ENCODE peak calls at places on chromosomes 5 and 9, in six cellular contexts. T is brain microvascular endothelial cell, M is GM12878, L is right atrium auricular region, B is foreskin fibroblast, F is A549. R is an unnamed sample.

GRCh38 chr9:35295369-35296036 is 133.7 kb downstream of the UNC13B start:
- DNase-seq in T (no peak), M (no peak), L (no peak), B (no peak), F (no peak), R (no peak)

GRCh38 chr5:171965740-171966139 is 40.7 kb downstream of the FBXW11 start:
- DNase-seq in T (no peak), M (no peak), L (no peak), B (no peak), F (no peak), R (no peak)

GRCh38 chr9:88011005-88011766 is 36.9 kb upstream of the CDK20 start:
- DNase-seq in T (no peak), M (no peak), L (no peak), B (peak; percentile 27), F (peak; percentile 19), R (no peak)

GRCh38 chr9:22214497-22215031 is 205.5 kb upstream of the CDKN2B start:
- DNase-seq in T (peak; percentile 49), M (no peak), L (no peak), B (peak; percentile 78), F (no peak), R (no peak)

GRCh38 chr5:103041071-103041676 is 78.8 kb downstream of the GIN1 start:
- DNase-seq in T (no peak), M (no peak), L (no peak), B (peak; percentile 63), F (peak; percentile 58), R (no peak)

GRCh38 chr5:122163151-122164069 is 34.1 kb downstream of the ZNF474 start:
- DNase-seq in T (peak; percentile 91), M (no peak), L (peak; percentile 74), B (peak; percentile 95), F (peak; percentile 32), R (peak; percentile 88)

GRCh38 chr5:38582662-38583061 is 26.2 kb upstream of the LIFR start:
- DNase-seq in T (no peak), M (peak; percentile 7), L (no peak), B (no peak), F (no peak), R (no peak)

GRCh38 chr9:93218671-93219420 is 34.9 kb downstream of the WNK2 start:
- DNase-seq in T (no peak), M (no peak), L (no peak), B (no peak), F (no peak), R (no peak)

DNA sequence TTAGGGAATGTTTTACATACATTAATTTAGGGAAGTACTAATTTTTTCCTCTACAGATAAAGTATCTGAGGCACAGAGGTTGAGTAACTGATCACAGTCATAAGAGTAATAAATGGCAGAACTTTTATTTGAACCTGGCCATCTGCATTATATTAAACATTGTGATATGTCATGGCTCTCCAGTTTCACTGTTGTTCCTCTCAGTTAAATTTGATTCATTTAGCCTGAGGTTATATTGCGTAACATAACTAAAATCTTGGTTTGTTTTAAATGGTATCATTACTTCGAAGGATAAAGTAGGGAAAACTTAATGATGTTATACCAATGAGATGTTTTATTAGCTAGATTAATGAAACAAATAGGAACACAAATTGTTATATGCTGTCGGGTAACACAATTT is 284.4 kb downstream of the KDM4C start:
- DNase-seq in T (no peak), M (no peak), L (no peak), B (peak; percentile 85), F (no peak), R (no peak)
- TF ChIP-seq CTCF in T (no peak), M (no peak), L (no peak), B (no peak), F (no peak), R (no peak)

GRCh38 chr5:157265714-157266285 is at the start of gene CYFIP2:
- DNase-seq in T (no peak), M (no peak), L (no peak), B (peak; percentile 71), F (peak; percentile 19), R (no peak)

GRCh38 chr5:157267766-157268480 is 2.0 kb downstream of the CYFIP2 start:
- DNase-seq in T (no peak), M (no peak), L (no peak), B (no peak), F (no peak), R (no peak)

GRCh38 chr5:157266286-157267007 is 524 bp downstream of the CYFIP2 start:
- DNase-seq in T (no peak), M (no peak), L (no peak), B (peak; percentile 29), F (no peak), R (no peak)

GRCh38 chr5:157269165-157269671 is 3.3 kb downstream of the CYFIP2 start:
- DNase-seq in T (no peak), M (no peak), L (no peak), B (no peak), F (no peak), R (no peak)

DNA sequence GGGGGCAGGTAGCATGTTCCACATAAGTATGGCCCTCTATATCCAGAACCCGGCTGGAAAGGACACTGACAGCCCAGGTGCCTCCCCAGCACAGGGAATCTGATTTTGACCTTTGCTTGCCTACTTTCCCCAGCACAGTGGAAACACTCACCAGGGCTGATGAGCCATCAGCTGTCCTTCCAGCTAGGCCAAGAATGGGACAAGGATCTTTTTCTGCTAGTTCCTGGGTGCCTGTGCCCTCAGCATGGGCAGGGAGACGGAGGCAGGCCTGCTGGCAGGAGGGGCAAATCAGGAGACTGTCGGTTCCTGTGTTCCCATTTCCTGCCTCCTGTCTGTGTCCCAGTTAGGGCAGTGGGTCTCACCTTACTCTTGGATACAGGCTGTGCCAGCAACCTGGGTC is 1.1 kb downstream of the CYFIP2 start:
- DNase-seq in T (no peak), M (no peak), L (no peak), B (no peak), F (no peak), R (no peak)
- H3K4me3 ChIP-seq in T (no peak overlapping the region), M (peak overlapping the region; percentile 91), L (peak overlapping the region; percentile 78), B (peak overlapping the region; percentile 68), F (peak overlapping the region; percentile 90), R (peak overlapping the region; percentile 67)

GRCh38 chr5:74641778-74642542 is 1.4 kb upstream of the ENC1 start:
- DNase-seq in T (peak; percentile 77), M (no peak), L (no peak), B (peak; percentile 91), F (peak; percentile 82), R (peak; percentile 45)

GRCh38 chr5:74639538-74640449 is 734 bp downstream of the ENC1 start:
- DNase-seq in T (no peak), M (no peak), L (no peak), B (peak; percentile 83), F (peak; percentile 44), R (no peak)

GRCh38 chr5:74638776-74639537 is 1.6 kb downstream of the ENC1 start:
- DNase-seq in T (no peak), M (peak; percentile 79), L (no peak), B (peak; percentile 50), F (no peak), R (no peak)

GRCh38 chr5:74641014-74641777 is 668 bp upstream of the ENC1 start:
- DNase-seq in T (peak; percentile 79), M (no peak), L (peak; percentile 81), B (peak; percentile 90), F (peak; percentile 93), R (no peak)

DNA sequence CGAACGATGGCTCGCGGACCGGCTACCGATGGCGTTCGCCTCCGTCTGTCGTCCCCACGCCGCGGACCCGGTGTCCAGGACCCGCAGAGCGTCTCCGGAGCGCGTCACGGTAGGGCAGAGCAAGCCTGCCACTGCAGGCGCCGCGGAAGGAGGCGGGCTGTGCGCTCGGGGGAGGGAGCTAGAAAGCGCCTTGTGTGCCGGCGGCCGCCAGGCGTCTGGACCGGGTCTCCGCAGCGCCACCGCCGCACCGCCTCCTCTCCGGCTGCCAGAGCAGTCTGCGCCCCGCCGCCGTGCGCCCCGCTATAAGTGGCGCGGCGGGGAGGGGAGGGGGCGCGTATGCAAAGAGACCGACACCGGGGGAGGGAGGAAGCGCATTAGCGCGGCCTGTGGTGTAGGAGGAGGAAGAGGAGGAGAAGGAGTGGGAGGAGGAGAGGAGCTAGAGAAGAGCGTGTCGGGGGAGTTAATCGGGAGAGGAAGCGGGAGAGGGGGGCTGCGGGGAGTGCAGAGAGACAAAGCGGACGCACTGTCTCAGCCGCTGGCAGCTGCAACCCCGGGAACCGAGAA is at the start of gene ENC1:
- DNase-seq in T (peak; percentile 86), M (no peak), L (peak; percentile 81), B (peak; percentile 97), F (peak; percentile 92), R (no peak)
- TF ChIP-seq CTCF in T (peak; percentile 58), M (peak; percentile 42), L (peak; percentile 66), B (peak; percentile 44), F (no peak), R (peak; percentile 79)

GRCh38 chr9:136849960-136850865 is 1.0 kb downstream of the PHPT1 start:
- DNase-seq in T (no peak), M (no peak), L (no peak), B (no peak), F (no peak), R (no peak)
- H3K4me3 ChIP-seq in T (peak overlapping the region; percentile 79), M (peak overlapping the region; percentile 80), L (peak overlapping the region; percentile 58), B (peak overlapping the region; percentile 94), F (peak overlapping the region; percentile 87), R (peak overlapping the region; percentile 97)

DNA sequence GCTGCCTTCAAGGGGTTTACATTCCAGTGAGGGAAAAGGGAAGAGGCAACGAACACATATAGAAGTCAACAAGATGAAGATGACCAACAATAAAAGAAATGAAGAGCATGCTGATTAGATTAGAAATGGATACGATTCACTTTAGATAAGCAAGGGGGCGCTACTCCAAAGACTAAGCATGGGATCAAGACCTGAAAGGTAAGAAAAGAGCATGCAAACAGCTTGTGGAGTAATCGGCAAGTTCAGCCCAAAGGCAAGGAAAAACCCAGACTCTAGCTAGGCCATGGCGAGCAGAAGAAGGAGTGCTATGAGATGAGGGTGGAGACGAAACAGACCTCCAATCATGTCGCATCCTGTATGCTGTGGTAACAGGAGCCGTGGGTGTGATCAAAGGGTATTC is 124.4 kb downstream of the FANCC start:
- DNase-seq in T (no peak), M (no peak), L (no peak), B (no peak), F (peak; percentile 17), R (no peak)
- TF ChIP-seq CTCF in T (peak; percentile 23), M (no peak), L (no peak), B (no peak), F (no peak), R (no peak)

GRCh38 chr5:33793836-33794549 is 97.8 kb downstream of the ADAMTS12 start:
- DNase-seq in T (no peak), M (no peak), L (no peak), B (peak; percentile 86), F (no peak), R (no peak)
- H3K4me3 ChIP-seq in T (peak overlapping the region; percentile 27), M (no peak overlapping the region), L (no peak overlapping the region), B (peak overlapping the region; percentile 52), F (no peak overlapping the region), R (peak overlapping the region; percentile 47)

DNA sequence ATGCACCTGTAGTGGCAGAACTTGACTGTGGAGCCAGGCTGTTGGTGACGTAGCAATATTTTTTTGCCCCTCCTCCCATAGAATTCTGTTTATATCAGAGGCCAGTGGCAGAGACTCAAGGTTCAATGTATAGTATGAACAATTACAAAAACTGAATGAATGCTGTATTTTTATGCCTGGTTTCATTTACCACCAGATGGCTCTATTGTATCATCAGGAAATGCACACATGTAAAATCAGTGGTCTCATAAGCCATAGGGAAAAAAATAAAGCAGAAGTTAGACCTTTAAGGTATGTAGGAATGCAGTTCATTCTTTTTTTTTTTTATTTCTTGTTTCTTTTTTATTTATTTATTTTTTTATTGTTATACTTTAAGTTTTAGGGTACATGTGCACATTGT is 43.6 kb downstream of the CCDC192 start:
- DNase-seq in T (no peak), M (no peak), L (no peak), B (peak; percentile 51), F (peak; percentile 29), R (no peak)
- TF ChIP-seq CTCF in T (peak; percentile 47), M (peak; percentile 47), L (peak; percentile 61), B (peak; percentile 61), F (peak; percentile 67), R (peak; percentile 56)

GRCh38 chr9:74245871-74246552 is 251.1 kb upstream of the RORB start:
- DNase-seq in T (no peak), M (no peak), L (no peak), B (no peak), F (no peak), R (no peak)
- H3K4me3 ChIP-seq in T (no peak overlapping the region), M (no peak overlapping the region), L (no peak overlapping the region), B (no peak overlapping the region), F (no peak overlapping the region), R (no peak overlapping the region)